ENCODE peak calls at places on chromosome 19, in five cellular contexts. One of them, this sample, is unnamed.

GRCh38 chr19:40223135-40223822 is 3.2 kb downstream of the CCNP start:
- DNase-seq in uterus: no peak
- DNase-seq in adipocyte: no peak
- DNase-seq in mesendoderm: peak; percentile 58
- DNase-seq in brain microvascular endothelial cell: no peak
- DNase-seq in this sample: no peak

GRCh38 chr19:36745870-36746269 is 26.7 kb downstream of the ZNF850 start:
- DNase-seq in adipocyte: no peak
- DNase-seq in uterus: no peak
- DNase-seq in brain microvascular endothelial cell: no peak
- DNase-seq in mesendoderm: peak; percentile 50
- DNase-seq in this sample: no peak

GRCh38 chr19:17944301-17944700 is 11.5 kb downstream of the CCDC124 start:
- DNase-seq in adipocyte: peak; percentile 73
- DNase-seq in mesendoderm: no peak
- DNase-seq in brain microvascular endothelial cell: peak; percentile 41
- DNase-seq in uterus: peak; percentile 40
- DNase-seq in this sample: peak; percentile 67

GRCh38 chr19:16625183-16625958 is 2.6 kb downstream of the MED26 start:
- DNase-seq in uterus: no peak
- DNase-seq in adipocyte: no peak
- DNase-seq in brain microvascular endothelial cell: no peak
- DNase-seq in mesendoderm: no peak
- DNase-seq in this sample: no peak

GRCh38 chr19:17327654-17328516 is 6.8 kb downstream of the ANO8 start:
- DNase-seq in adipocyte: peak; percentile 20
- DNase-seq in mesendoderm: peak; percentile 98
- DNase-seq in brain microvascular endothelial cell: no peak
- DNase-seq in uterus: peak; percentile 61
- DNase-seq in this sample: no peak

GRCh38 chr19:57351867-57352266 is 796 bp downstream of the ZNF304 start:
- DNase-seq in mesendoderm: peak; percentile 14
- DNase-seq in uterus: no peak
- DNase-seq in adipocyte: peak; percentile 36
- DNase-seq in brain microvascular endothelial cell: no peak
- DNase-seq in this sample: no peak

GRCh38 chr19:50536662-50537305 is 23.1 kb upstream of the ASPDH start:
- DNase-seq in uterus: no peak
- DNase-seq in adipocyte: no peak
- DNase-seq in mesendoderm: no peak
- DNase-seq in brain microvascular endothelial cell: no peak
- DNase-seq in this sample: peak; percentile 2

GRCh38 chr19:42121666-42122069 is 10.6 kb downstream of the POU2F2 start:
- DNase-seq in uterus: peak; percentile 20
- DNase-seq in mesendoderm: peak; percentile 49
- DNase-seq in adipocyte: peak; percentile 68
- DNase-seq in brain microvascular endothelial cell: peak; percentile 79
- DNase-seq in this sample: peak; percentile 69

GRCh38 chr19:49638360-49638759 is 1.6 kb downstream of the RRAS start:
- DNase-seq in brain microvascular endothelial cell: no peak
- DNase-seq in adipocyte: peak; percentile 41
- DNase-seq in uterus: no peak
- DNase-seq in mesendoderm: peak; percentile 56
- DNase-seq in this sample: no peak

GRCh38 chr19:2166741-2167738 is 3.3 kb downstream of the DOT1L start:
- DNase-seq in mesendoderm: no peak
- DNase-seq in brain microvascular endothelial cell: no peak
- DNase-seq in adipocyte: peak; percentile 80
- DNase-seq in uterus: peak; percentile 82
- DNase-seq in this sample: peak; percentile 62

GRCh38 chr19:9498183-9498902 is at the start of gene ZNF560:
- DNase-seq in uterus: no peak
- DNase-seq in brain microvascular endothelial cell: peak; percentile 20
- DNase-seq in adipocyte: no peak
- DNase-seq in mesendoderm: no peak
- DNase-seq in this sample: peak; percentile 6

GRCh38 chr19:52307275-52307674 is 10.3 kb downstream of the ZNF480 start:
- DNase-seq in adipocyte: no peak
- DNase-seq in mesendoderm: peak; percentile 79
- DNase-seq in uterus: no peak
- DNase-seq in brain microvascular endothelial cell: peak; percentile 3
- DNase-seq in this sample: peak; percentile 39

GRCh38 chr19:39996218-39996810 is 546 bp upstream of the ZNF546 start:
- DNase-seq in uterus: no peak
- DNase-seq in adipocyte: peak; percentile 70
- DNase-seq in brain microvascular endothelial cell: peak; percentile 69
- DNase-seq in mesendoderm: no peak
- DNase-seq in this sample: peak; percentile 74

GRCh38 chr19:28184997-28185396 is 1028.0 kb downstream of the UQCRFS1 start:
- DNase-seq in brain microvascular endothelial cell: no peak
- DNase-seq in adipocyte: no peak
- DNase-seq in uterus: no peak
- DNase-seq in mesendoderm: peak; percentile 51
- DNase-seq in this sample: peak; percentile 64

GRCh38 chr19:39471756-39472536 is 8.7 kb upstream of the TIMM50 start:
- DNase-seq in mesendoderm: no peak
- DNase-seq in brain microvascular endothelial cell: no peak
- DNase-seq in adipocyte: no peak
- DNase-seq in uterus: no peak
- DNase-seq in this sample: no peak

GRCh38 chr19:52735734-52736133 is 890 bp upstream of the ZNF611 start:
- DNase-seq in uterus: peak; percentile 82
- DNase-seq in brain microvascular endothelial cell: peak; percentile 39
- DNase-seq in mesendoderm: peak; percentile 98
- DNase-seq in adipocyte: no peak
- DNase-seq in this sample: peak; percentile 60

GRCh38 chr19:50710094-50710493 is 9.5 kb downstream of the SHANK1 start:
- DNase-seq in mesendoderm: no peak
- DNase-seq in uterus: no peak
- DNase-seq in brain microvascular endothelial cell: no peak
- DNase-seq in adipocyte: no peak
- DNase-seq in this sample: no peak

GRCh38 chr19:9782282-9782681 is 13.7 kb upstream of the ZNF846 start:
- DNase-seq in mesendoderm: no peak
- DNase-seq in uterus: no peak
- DNase-seq in brain microvascular endothelial cell: no peak
- DNase-seq in adipocyte: no peak
- DNase-seq in this sample: no peak

GRCh38 chr19:2136796-2137195 is 14.6 kb downstream of the AP3D1 start:
- DNase-seq in adipocyte: no peak
- DNase-seq in mesendoderm: peak; percentile 9
- DNase-seq in brain microvascular endothelial cell: no peak
- DNase-seq in uterus: no peak
- DNase-seq in this sample: no peak

GRCh38 chr19:55379161-55379560 is 2.5 kb downstream of the TMEM190 start:
- DNase-seq in mesendoderm: no peak
- DNase-seq in uterus: no peak
- DNase-seq in adipocyte: no peak
- DNase-seq in brain microvascular endothelial cell: no peak
- DNase-seq in this sample: no peak

GRCh38 chr19:11530432-11530831 is 1.5 kb upstream of the ECSIT start:
- DNase-seq in adipocyte: peak; percentile 65
- DNase-seq in uterus: peak; percentile 79
- DNase-seq in mesendoderm: peak; percentile 97
- DNase-seq in brain microvascular endothelial cell: peak; percentile 77
- DNase-seq in this sample: peak; percentile 68

GRCh38 chr19:43290568-43291359 is 21.4 kb upstream of the PSG9 start:
- DNase-seq in mesendoderm: peak; percentile 33
- DNase-seq in uterus: no peak
- DNase-seq in adipocyte: no peak
- DNase-seq in brain microvascular endothelial cell: no peak
- DNase-seq in this sample: no peak

GRCh38 chr19:49812452-49812996 is 568 bp downstream of the FUZ start:
- DNase-seq in adipocyte: no peak
- DNase-seq in mesendoderm: no peak
- DNase-seq in brain microvascular endothelial cell: no peak
- DNase-seq in uterus: no peak
- DNase-seq in this sample: no peak

GRCh38 chr19:1992759-1993260 is 22.7 kb downstream of the BTBD2 start:
- DNase-seq in brain microvascular endothelial cell: no peak
- DNase-seq in uterus: peak; percentile 17
- DNase-seq in mesendoderm: peak; percentile 48
- DNase-seq in adipocyte: peak; percentile 11
- DNase-seq in this sample: no peak

DNA sequence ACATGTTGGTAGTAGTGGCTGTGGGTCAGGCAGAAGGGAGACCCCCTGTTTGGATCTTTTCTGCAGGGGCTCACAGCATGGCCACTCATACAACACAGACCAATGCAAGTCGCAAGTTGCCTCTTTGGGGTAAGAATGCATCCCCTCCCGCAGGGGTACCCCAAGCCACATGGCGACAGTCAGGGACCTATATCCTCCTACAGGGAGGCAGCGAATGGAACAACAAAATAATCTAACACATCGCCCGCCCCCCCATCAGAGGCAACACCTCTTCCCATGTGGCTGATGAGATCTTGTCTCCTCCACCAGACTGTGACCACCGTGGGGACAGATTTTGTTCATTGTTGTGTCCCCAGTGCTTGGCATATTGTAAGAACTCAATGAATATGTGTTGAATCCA is 40.7 kb upstream of the PNMA8B start:
- DNase-seq in brain microvascular endothelial cell: no peak
- DNase-seq in uterus: no peak
- DNase-seq in adipocyte: no peak
- DNase-seq in mesendoderm: no peak
- DNase-seq in this sample: no peak
- H3K27me3 ChIP-seq in brain microvascular endothelial cell: no peaks in the 10 kb centered on the region
- H3K27me3 ChIP-seq in uterus: no peaks in the 10 kb centered on the region
- H3K27me3 ChIP-seq in adipocyte: peaks cover 5% of the 10 kb centered on the region
- H3K27me3 ChIP-seq in mesendoderm: no peaks in the 10 kb centered on the region
- H3K27me3 ChIP-seq in this sample: peaks cover 4% of the 10 kb centered on the region

DNA sequence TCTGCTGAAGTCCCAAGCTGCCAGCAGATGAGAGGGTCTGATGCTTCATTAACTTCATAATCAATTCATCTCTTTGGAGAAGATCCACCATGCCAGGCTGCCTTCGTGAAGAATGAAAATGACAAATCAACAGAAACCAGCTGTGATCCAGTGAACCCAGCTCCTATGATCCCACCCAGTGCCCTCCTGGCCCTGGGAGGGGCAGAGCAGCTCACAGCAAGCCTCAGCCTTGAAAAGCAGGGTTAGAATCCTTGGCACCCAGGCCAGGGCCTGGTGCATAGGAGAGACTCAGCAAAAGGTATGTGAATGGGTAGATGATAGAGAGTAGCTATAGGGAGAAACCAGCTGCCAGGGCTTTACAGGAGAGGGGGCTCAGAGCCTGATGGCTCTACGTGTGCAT is 43.6 kb upstream of the UQCRFS1 start:
- DNase-seq in brain microvascular endothelial cell: no peak
- DNase-seq in mesendoderm: no peak
- DNase-seq in adipocyte: no peak
- DNase-seq in uterus: no peak
- DNase-seq in this sample: no peak
- H3K27me3 ChIP-seq in brain microvascular endothelial cell: no peaks in the 10 kb centered on the region
- H3K27me3 ChIP-seq in mesendoderm: no peaks in the 10 kb centered on the region
- H3K27me3 ChIP-seq in adipocyte: no peaks in the 10 kb centered on the region
- H3K27me3 ChIP-seq in uterus: no peaks in the 10 kb centered on the region
- H3K27me3 ChIP-seq in this sample: no peaks in the 10 kb centered on the region

DNA sequence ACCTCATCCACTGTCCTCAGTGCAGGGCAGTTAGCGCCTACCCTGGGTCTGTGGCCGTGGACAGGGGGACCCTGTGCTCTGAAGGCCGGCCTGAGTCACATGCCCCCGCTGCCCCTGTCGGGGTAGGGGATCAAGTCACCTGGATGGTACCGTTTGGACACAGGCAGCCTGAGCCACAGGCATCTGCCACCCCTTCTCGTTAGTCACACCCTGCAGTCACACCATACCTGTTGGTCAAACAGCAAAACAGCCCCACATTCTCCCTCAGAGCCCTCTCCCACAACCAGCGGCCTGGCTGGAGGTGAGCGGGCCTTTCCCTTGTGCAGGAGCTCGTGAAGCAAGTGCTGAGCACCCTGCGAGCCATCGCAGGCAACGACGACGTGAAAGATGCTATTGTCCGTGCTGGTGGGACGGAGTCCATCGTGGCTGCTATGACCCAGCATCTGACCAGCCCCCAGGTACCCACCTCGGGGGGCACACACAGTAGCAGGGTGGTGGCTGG is 8.8 kb upstream of the SLC25A42 start:
- DNase-seq in mesendoderm: no peak
- DNase-seq in adipocyte: no peak
- DNase-seq in brain microvascular endothelial cell: no peak
- DNase-seq in uterus: no peak
- DNase-seq in this sample: no peak
- H3K27me3 ChIP-seq in mesendoderm: no peaks in the 10 kb centered on the region
- H3K27me3 ChIP-seq in adipocyte: no peaks in the 10 kb centered on the region
- H3K27me3 ChIP-seq in brain microvascular endothelial cell: no peaks in the 10 kb centered on the region
- H3K27me3 ChIP-seq in uterus: no peaks in the 10 kb centered on the region
- H3K27me3 ChIP-seq in this sample: no peaks in the 10 kb centered on the region

DNA sequence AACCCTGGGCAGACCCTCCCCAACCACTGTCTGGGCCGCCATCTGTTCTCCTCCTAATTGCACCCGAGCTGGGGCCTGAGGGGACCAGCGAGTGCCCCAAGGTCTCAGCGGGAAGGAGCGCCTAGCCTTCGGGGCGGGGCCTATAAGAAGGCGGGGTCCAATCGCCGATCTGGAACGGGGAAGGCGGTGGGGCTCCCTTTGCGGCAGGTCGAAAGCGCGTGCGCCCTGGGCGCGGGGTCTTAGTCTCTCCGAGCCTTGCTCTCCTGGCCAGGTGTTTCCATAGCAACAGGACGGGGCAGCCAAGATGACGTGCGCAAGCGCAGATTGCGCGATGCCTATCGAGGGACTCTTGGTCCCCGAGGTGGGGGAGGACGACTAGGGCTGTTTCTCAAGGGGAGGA is 2.8 kb downstream of the MAST1 start:
- DNase-seq in uterus: no peak
- DNase-seq in brain microvascular endothelial cell: no peak
- DNase-seq in mesendoderm: peak; percentile 98
- DNase-seq in adipocyte: peak; percentile 39
- DNase-seq in this sample: no peak
- H3K27me3 ChIP-seq in uterus: peaks cover 32% of the 10 kb centered on the region
- H3K27me3 ChIP-seq in brain microvascular endothelial cell: peaks cover 37% of the 10 kb centered on the region
- H3K27me3 ChIP-seq in mesendoderm: no peaks in the 10 kb centered on the region
- H3K27me3 ChIP-seq in adipocyte: peaks cover 57% of the 10 kb centered on the region
- H3K27me3 ChIP-seq in this sample: peaks cover 33% of the 10 kb centered on the region

GRCh38 chr19:38224014-38224862 is at the start of gene DPF1:
- DNase-seq in adipocyte: peak; percentile 83
- DNase-seq in brain microvascular endothelial cell: peak; percentile 70
- DNase-seq in uterus: no peak
- DNase-seq in mesendoderm: peak; percentile 92
- DNase-seq in this sample: peak; percentile 36

GRCh38 chr19:38221421-38221820 is 2.6 kb downstream of the DPF1 start:
- DNase-seq in mesendoderm: no peak
- DNase-seq in brain microvascular endothelial cell: no peak
- DNase-seq in uterus: no peak
- DNase-seq in adipocyte: no peak
- DNase-seq in this sample: no peak

GRCh38 chr19:38223119-38223523 is 901 bp downstream of the DPF1 start:
- DNase-seq in adipocyte: no peak
- DNase-seq in brain microvascular endothelial cell: no peak
- DNase-seq in uterus: no peak
- DNase-seq in mesendoderm: no peak
- DNase-seq in this sample: no peak

GRCh38 chr19:38223617-38224013 is 407 bp downstream of the DPF1 start:
- DNase-seq in uterus: no peak
- DNase-seq in brain microvascular endothelial cell: no peak
- DNase-seq in mesendoderm: no peak
- DNase-seq in adipocyte: no peak
- DNase-seq in this sample: no peak

GRCh38 chr19:38221919-38222828 is 1.8 kb downstream of the DPF1 start:
- DNase-seq in uterus: no peak
- DNase-seq in brain microvascular endothelial cell: no peak
- DNase-seq in adipocyte: no peak
- DNase-seq in mesendoderm: no peak
- DNase-seq in this sample: no peak
- H3K27me3 ChIP-seq in uterus: peaks cover 6% of the 10 kb centered on the region
- H3K27me3 ChIP-seq in brain microvascular endothelial cell: no peaks in the 10 kb centered on the region
- H3K27me3 ChIP-seq in adipocyte: no peaks in the 10 kb centered on the region
- H3K27me3 ChIP-seq in mesendoderm: no peaks in the 10 kb centered on the region
- H3K27me3 ChIP-seq in this sample: no peaks in the 10 kb centered on the region

This sample was measured in astrocyte.